ENCODE peak calls at places on chromosomes 3 and 15, in four cellular contexts. N is spleen, D is neural progenitor cell, C is mesenchymal stem cell. S is an unnamed sample.

GRCh38 chr3:51933471-51934138 is 8.1 kb downstream of the RRP9 start:
- DNase-seq in N (peak), D (no peak), C (no peak), S (no peak)

GRCh38 chr15:38589502-38589901 is 24.9 kb upstream of the RASGRP1 start:
- DNase-seq in N (no peak), D (no peak), C (peak), S (no peak)

GRCh38 chr15:87907676-87908446 is 348.7 kb downstream of the NTRK3 start:
- DNase-seq in N (peak), D (no peak), C (no peak), S (no peak)

GRCh38 chr3:145188079-145188785 is 972.8 kb downstream of the PLOD2 start:
- DNase-seq in N (no peak), D (peak), C (no peak), S (no peak)

GRCh38 chr3:473284-473800 is 276.8 kb downstream of the CHL1 start:
- DNase-seq in N (no peak), D (no peak), C (no peak), S (no peak)

GRCh38 chr3:129230311-129231019 is 18.9 kb upstream of the COPG1 start:
- DNase-seq in N (no peak), D (no peak), C (peak), S (no peak)

GRCh38 chr3:33315826-33316225 is 38.6 kb downstream of the FBXL2 start:
- DNase-seq in N (no peak), D (no peak), C (peak), S (no peak)

GRCh38 chr3:128965280-128965679 is 28.6 kb downstream of the CFAP92 start:
- DNase-seq in N (no peak), D (no peak), C (no peak), S (no peak)

GRCh38 chr15:63250312-63250965 is 27.0 kb upstream of the APH1B start:
- DNase-seq in N (no peak), D (no peak), C (peak), S (no peak)

GRCh38 chr15:74013374-74013893 is 18.9 kb downstream of the PML start:
- DNase-seq in N (no peak), D (no peak), C (no peak), S (no peak)

DNA sequence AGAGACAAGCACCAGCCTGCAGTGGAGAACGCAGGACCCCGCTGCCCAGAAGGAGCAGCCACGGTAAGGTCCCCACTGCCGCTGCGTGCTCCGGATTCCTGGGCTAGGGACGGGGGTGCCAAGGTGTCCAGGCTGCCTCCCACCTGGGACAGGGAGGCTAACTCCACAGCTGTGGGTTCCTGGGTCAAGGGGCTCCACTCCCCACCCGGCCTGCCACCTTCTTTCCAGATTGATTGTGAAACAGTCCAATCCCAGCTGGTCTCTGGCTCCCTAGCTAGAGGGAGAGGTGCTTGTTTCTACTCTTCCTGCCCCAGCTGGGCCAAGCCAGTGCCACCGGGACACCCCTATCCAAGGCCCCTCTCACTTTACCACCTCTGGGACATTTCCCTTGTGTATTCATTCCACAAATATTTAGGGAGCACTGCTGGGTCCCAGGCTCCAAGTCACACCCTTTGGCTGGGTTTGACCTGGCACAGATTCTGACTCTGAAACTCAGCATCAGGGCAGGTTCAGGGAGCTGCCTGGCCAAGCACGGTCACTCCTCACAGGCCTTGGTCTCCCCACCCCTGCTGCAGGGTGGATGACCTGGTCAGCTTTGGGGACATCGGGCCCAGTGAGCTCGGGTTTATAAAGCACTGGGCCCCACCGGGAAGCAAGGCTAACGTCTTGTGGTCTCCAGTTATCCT is 1.9 kb downstream of the PAK6 start:
- DNase-seq in N (peak), D (no peak), C (no peak), S (no peak)
- H3K27ac ChIP-seq in N (no peak), D (no peak), C (no peak), S (peak)

GRCh38 chr3:104610730-104611652 is 755.7 kb upstream of the ALCAM start:
- DNase-seq in N (no peak), D (no peak), C (no peak), S (no peak)
- H3K27ac ChIP-seq in N (no peak), D (no peak), C (no peak), S (no peak)

GRCh38 chr3:185717627-185718330 is 107.1 kb downstream of the IGF2BP2 start:
- DNase-seq in N (no peak), D (no peak), C (no peak), S (no peak)
- H3K27ac ChIP-seq in N (no peak), D (no peak), C (peak), S (no peak)

GRCh38 chr3:15272431-15273196 is 59.8 kb downstream of the SH3BP5 start:
- DNase-seq in N (no peak), D (no peak), C (no peak), S (no peak)
- H3K27ac ChIP-seq in N (peak), D (no peak), C (no peak), S (peak)